ENCODE peak calls at places on chromosomes 2 and 18, in six cellular contexts. W, G, T, Y, R and C are unnamed samples.

GRCh38 chr2:112137516-112138142 is 556 bp upstream of the FBLN7 start:
- DNase-seq in W (no peak), G (no peak), T (no peak), Y (no peak), R (no peak), C (no peak)

GRCh38 chr2:84865181-84865783 is 15.6 kb downstream of the TRABD2A start:
- DNase-seq in W (no peak), G (no peak), T (no peak), Y (no peak), R (no peak), C (no peak)

GRCh38 chr2:164717000-164717597 is 95.8 kb upstream of the GRB14 start:
- DNase-seq in W (no peak), G (peak), T (no peak), Y (no peak), R (no peak), C (no peak)

GRCh38 chr2:170332676-170333402 is 154.9 kb downstream of the MYO3B start:
- DNase-seq in W (no peak), G (no peak), T (no peak), Y (no peak), R (no peak), C (no peak)

GRCh38 chr18:55243255-55243654 is 284.0 kb upstream of the CCDC68 start:
- DNase-seq in W (no peak), G (no peak), T (no peak), Y (no peak), R (no peak), C (no peak)

GRCh38 chr2:22626621-22627020 is 758.4 kb upstream of the KLHL29 start:
- DNase-seq in W (no peak), G (no peak), T (no peak), Y (no peak), R (no peak), C (no peak)

GRCh38 chr2:192208848-192209247 is 14.1 kb upstream of the TMEFF2 start:
- DNase-seq in W (no peak), G (no peak), T (no peak), Y (no peak), R (no peak), C (no peak)

GRCh38 chr2:207394812-207395534 is 134.8 kb upstream of the CREB1 start:
- DNase-seq in W (no peak), G (peak), T (peak), Y (no peak), R (no peak), C (no peak)

GRCh38 chr2:219111375-219112069 is 49.1 kb downstream of the NHEJ1 start:
- DNase-seq in W (no peak), G (no peak), T (no peak), Y (no peak), R (no peak), C (no peak)

GRCh38 chr2:58834404-58834803 is 593.3 kb upstream of the FANCL start:
- DNase-seq in W (no peak), G (peak), T (no peak), Y (no peak), R (no peak), C (no peak)

GRCh38 chr2:150619607-150620330 is 132.3 kb upstream of the RND3 start:
- DNase-seq in W (no peak), G (no peak), T (no peak), Y (no peak), R (no peak), C (no peak)

GRCh38 chr18:56538756-56539155 is 99.6 kb downstream of the TXNL1 start:
- DNase-seq in W (no peak), G (no peak), T (no peak), Y (no peak), R (no peak), C (no peak)

GRCh38 chr2:165113414-165113813 is 90.4 kb downstream of the SCN3A start:
- DNase-seq in W (no peak), G (no peak), T (no peak), Y (no peak), R (no peak), C (no peak)

GRCh38 chr2:42901076-42901645 is 108.8 kb upstream of the HAAO start:
- DNase-seq in W (no peak), G (no peak), T (no peak), Y (no peak), R (no peak), C (no peak)

GRCh38 chr2:46909771-46910419 is 5.7 kb downstream of the MCFD2 start:
- DNase-seq in W (no peak), G (no peak), T (no peak), Y (no peak), R (no peak), C (no peak)

GRCh38 chr2:186691231-186691630 is 2.6 kb upstream of the FAM171B start:
- DNase-seq in W (no peak), G (no peak), T (no peak), Y (no peak), R (no peak), C (no peak)

GRCh38 chr2:11377915-11378649 is 33.6 kb upstream of the ROCK2 start:
- DNase-seq in W (no peak), G (no peak), T (no peak), Y (no peak), R (no peak), C (no peak)

GRCh38 chr2:220969348-220969747 is 602.8 kb downstream of the EPHA4 start:
- DNase-seq in W (no peak), G (no peak), T (no peak), Y (no peak), R (no peak), C (no peak)

GRCh38 chr18:10101293-10101701 is 187.5 kb downstream of the VAPA start:
- DNase-seq in W (no peak), G (no peak), T (no peak), Y (no peak), R (no peak), C (no peak)